ENCODE peak calls at places on chromosomes 6 and 20, in four cellular contexts. D, E, H and I are unnamed samples.

GRCh38 chr20:59604770-59605665 is 678 bp downstream of the PHACTR3 start:
- DNase-seq in D (no peak), E (no peak), H (no peak), I (peak)

GRCh38 chr6:158686791-158687381 is 37.0 kb downstream of the SYTL3 start:
- DNase-seq in D (no peak), E (no peak), H (no peak), I (no peak)

GRCh38 chr20:43751167-43752050 is 24.6 kb upstream of the GTSF1L start:
- DNase-seq in D (peak), E (no peak), H (no peak), I (no peak)

GRCh38 chr6:134372603-134373281 is 54.8 kb upstream of the SGK1 start:
- DNase-seq in D (no peak), E (no peak), H (no peak), I (no peak)

GRCh38 chr20:1184638-1185315 is at the start of gene TMEM74B:
- DNase-seq in D (no peak), E (no peak), H (no peak), I (peak)

GRCh38 chr6:31614075-31614619 is 887 bp upstream of the AIF1 start:
- DNase-seq in D (peak), E (no peak), H (peak), I (no peak)

GRCh38 chr6:5783584-5784089 is 223.1 kb downstream of the NRN1 start:
- DNase-seq in D (no peak), E (no peak), H (no peak), I (no peak)

GRCh38 chr20:63968136-63968927 is 1.4 kb downstream of the ZNF512B start:
- DNase-seq in D (no peak), E (no peak), H (no peak), I (no peak)

GRCh38 chr20:57587278-57587988 is 26.5 kb downstream of the PCK1 start:
- DNase-seq in D (no peak), E (no peak), H (peak), I (no peak)
- TF ChIP-seq REST in D (no peak), E (no peak), H (no peak), I (no peak)

GRCh38 chr6:119308048-119308570 is 41.5 kb downstream of the MAN1A1 start:
- DNase-seq in D (no peak), E (peak), H (peak), I (no peak)
- TF ChIP-seq USF2 in D (no peak), E (no peak), H (peak), I (no peak)

GRCh38 chr20:58483051-58483450 is 32.1 kb downstream of the APCDD1L start:
- DNase-seq in D (no peak), E (no peak), H (no peak), I (no peak)

GRCh38 chr20:58480455-58481356 is 34.5 kb downstream of the APCDD1L start:
- DNase-seq in D (no peak), E (no peak), H (no peak), I (no peak)

GRCh38 chr20:58483470-58483869 is 31.7 kb downstream of the APCDD1L start:
- DNase-seq in D (no peak), E (no peak), H (no peak), I (no peak)

GRCh38 chr20:58481541-58482021 is 33.6 kb downstream of the APCDD1L start:
- DNase-seq in D (no peak), E (peak), H (peak), I (no peak)

GRCh38 chr20:58482416-58482815 is 32.8 kb downstream of the APCDD1L start:
- DNase-seq in D (no peak), E (peak), H (no peak), I (no peak)
- TF ChIP-seq ZBTB33 in D (no peak), E (no peak), H (no peak), I (no peak)

DNA sequence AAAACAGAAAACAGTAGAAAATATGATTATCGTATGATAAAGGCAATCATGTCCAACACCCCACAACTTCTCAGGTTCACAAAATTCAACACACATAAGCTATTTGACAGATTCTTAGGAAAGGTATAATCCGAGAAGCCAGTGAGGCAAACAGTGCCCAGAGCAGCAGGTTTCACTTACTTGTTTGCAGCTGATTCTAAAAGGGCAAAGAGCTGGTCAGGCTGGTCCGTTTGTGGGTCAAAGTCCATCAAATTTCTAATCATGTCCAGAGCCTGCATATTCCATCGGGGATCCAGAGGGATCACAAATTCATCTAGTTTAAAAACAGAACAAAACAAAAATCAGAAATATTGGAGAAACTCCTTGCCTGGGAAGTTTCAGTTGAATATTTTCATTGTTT is 69.8 kb upstream of the LYRM2 start:
- DNase-seq in D (no peak), E (no peak), H (peak), I (no peak)
- TF ChIP-seq REST in D (no peak), E (no peak), H (no peak), I (no peak)

GRCh38 chr6:64012351-64013060 is 376.9 kb downstream of the PHF3 start:
- DNase-seq in D (no peak), E (no peak), H (peak), I (peak)
- TF ChIP-seq USF2 in D (no peak), E (no peak), H (no peak), I (no peak)

GRCh38 chr20:35542990-35543389 is 1.1 kb downstream of the ERGIC3 start:
- DNase-seq in D (no peak), E (no peak), H (no peak), I (no peak)
- TF ChIP-seq ZBTB33 in D (no peak), E (no peak), H (no peak), I (no peak)

GRCh38 chr6:36333889-36334288 is 2.8 kb downstream of the BNIP5 start:
- DNase-seq in D (no peak), E (no peak), H (no peak), I (no peak)
- TF ChIP-seq REST in D (no peak), E (no peak), H (no peak), I (no peak)